ENCODE peak calls at places on chromosomes 5 and 9, in five cellular contexts. S is endothelial cell, Z is MCF 10A, K is stomach, B is HCT116. R is an unnamed sample.

GRCh38 chr5:118076490-118076889 is 911.9 kb downstream of the DTWD2 start:
- DNase-seq in S (no peak), Z (peak), K (no peak), B (no peak), R (no peak)

GRCh38 chr9:101516655-101517054 is 17.0 kb upstream of the RNF20 start:
- DNase-seq in S (no peak), Z (no peak), K (no peak), B (no peak), R (no peak)

GRCh38 chr9:82546131-82546530 is 516.8 kb downstream of the RASEF start:
- DNase-seq in S (no peak), Z (no peak), K (no peak), B (no peak), R (no peak)

GRCh38 chr5:145204741-145205140 is 630.4 kb downstream of the PRELID2 start:
- DNase-seq in S (no peak), Z (peak), K (peak), B (no peak), R (no peak)

GRCh38 chr9:119436261-119436660 is 67.0 kb upstream of the BRINP1 start:
- DNase-seq in S (no peak), Z (no peak), K (no peak), B (no peak), R (no peak)

GRCh38 chr9:11417782-11418181 is 805.0 kb upstream of the PTPRD start:
- DNase-seq in S (no peak), Z (no peak), K (no peak), B (no peak), R (no peak)

GRCh38 chr5:122741681-122742080 is 33.2 kb upstream of the SNX2 start:
- DNase-seq in S (no peak), Z (no peak), K (no peak), B (no peak), R (no peak)

GRCh38 chr5:146137967-146138403 is 32.6 kb upstream of the PLAC8L1 start:
- DNase-seq in S (no peak), Z (peak), K (peak), B (no peak), R (peak)

GRCh38 chr9:126081746-126082145 is 244.9 kb upstream of the MVB12B start:
- DNase-seq in S (no peak), Z (no peak), K (no peak), B (no peak), R (no peak)

GRCh38 chr5:9231842-9232241 is 314.0 kb downstream of the SEMA5A start:
- DNase-seq in S (no peak), Z (no peak), K (no peak), B (no peak), R (no peak)

GRCh38 chr5:172463031-172463430 is 8.7 kb upstream of the SH3PXD2B start:
- DNase-seq in S (no peak), Z (no peak), K (no peak), B (no peak), R (no peak)

GRCh38 chr5:80069251-80069650 is 34.1 kb downstream of the THBS4 start:
- DNase-seq in S (no peak), Z (no peak), K (no peak), B (no peak), R (no peak)

GRCh38 chr9:75939712-75940111 is 49.2 kb downstream of the PCSK5 start:
- DNase-seq in S (no peak), Z (no peak), K (no peak), B (no peak), R (no peak)

GRCh38 chr9:129141066-129142041 is 30.1 kb downstream of the PTPA start:
- DNase-seq in S (no peak), Z (peak), K (peak), B (no peak), R (no peak)

GRCh38 chr5:107248065-107248695 is 422.6 kb downstream of the EFNA5 start:
- DNase-seq in S (peak), Z (peak), K (peak), B (peak), R (peak)
- TF ChIP-seq CTCF in S (peak), Z (peak), K (peak), B (peak), R (peak)

DNA sequence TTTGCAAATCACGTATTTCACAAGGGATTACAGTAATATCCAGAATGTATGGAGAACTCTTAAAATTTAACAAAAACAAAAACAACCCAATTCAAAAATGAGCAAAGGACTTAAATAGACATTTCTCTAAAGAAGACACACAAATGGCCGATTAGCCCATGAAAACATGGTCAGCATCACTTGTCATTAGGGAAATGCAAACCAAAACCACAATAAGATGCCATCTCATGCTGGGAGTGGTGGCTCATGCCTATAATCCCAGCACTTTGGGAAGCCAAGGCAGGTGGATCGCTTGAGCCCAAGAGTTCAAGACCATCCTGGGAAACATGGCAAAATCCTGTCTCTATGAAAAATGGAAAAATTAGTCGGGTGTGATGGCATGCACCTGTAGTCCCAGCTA is 120.2 kb downstream of the SUSD1 start:
- DNase-seq in S (no peak), Z (no peak), K (no peak), B (no peak), R (no peak)
- TF ChIP-seq CTCF in S (no peak), Z (no peak), K (no peak), B (no peak), R (no peak)

GRCh38 chr5:164324239-164324638 is 818.8 kb downstream of the MAT2B start:
- DNase-seq in S (no peak), Z (no peak), K (no peak), B (no peak), R (no peak)

DNA sequence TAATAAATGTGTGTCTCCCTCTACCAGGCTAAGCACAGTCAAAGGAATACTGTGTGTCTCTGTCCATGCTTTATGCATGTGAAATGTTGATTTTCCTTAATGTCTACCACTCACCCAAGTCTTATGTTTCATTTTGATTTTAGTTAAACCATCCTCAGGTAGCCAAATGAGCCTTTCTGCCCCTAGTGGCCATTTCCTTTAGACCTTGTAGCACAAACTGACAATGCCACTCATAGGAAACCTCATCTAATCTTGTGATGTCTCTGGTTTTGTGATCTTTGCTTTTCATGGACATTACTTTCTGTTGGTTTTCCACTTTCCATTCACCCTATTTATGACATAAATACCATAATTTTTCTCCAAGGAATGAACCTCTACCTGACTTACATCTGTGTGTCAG is 820.8 kb downstream of the MAT2B start:
- DNase-seq in S (no peak), Z (no peak), K (no peak), B (no peak), R (peak)
- TF ChIP-seq CTCF in S (no peak), Z (no peak), K (no peak), B (peak), R (peak)

GRCh38 chr9:124894741-124895170 is 32.8 kb downstream of the ARPC5L start:
- DNase-seq in S (peak), Z (peak), K (no peak), B (peak), R (no peak)
- TF ChIP-seq CTCF in S (no peak), Z (peak), K (no peak), B (peak), R (no peak)

GRCh38 chr9:27535701-27536118 is 6.1 kb upstream of the MOB3B start:
- DNase-seq in S (peak), Z (no peak), K (no peak), B (no peak), R (peak)
- TF ChIP-seq CTCF in S (peak), Z (no peak), K (no peak), B (peak), R (no peak)

R was measured in Calu3.